ENCODE peak calls at places on chromosomes 11 and 22, in eight cellular contexts. K, A, F, L, W, Z, E and H are unnamed samples.

GRCh38 chr11:65180877-65181568 is 705 bp upstream of the CAPN1 start:
- DNase-seq in F (peak; percentile 59), Z (peak; percentile 70), K (peak; percentile 91), E (peak; percentile 63), W (peak; percentile 76), A (peak; percentile 64), L (peak; percentile 29), H (peak; percentile 72)

GRCh38 chr22:19376971-19377370 is 54.6 kb downstream of the HIRA start:
- DNase-seq in K (no peak), A (no peak), F (no peak), L (no peak), Z (no peak), W (no peak), E (no peak), H (no peak)

GRCh38 chr11:61103851-61104423 is 1.6 kb downstream of the CD5 start:
- DNase-seq in E (no peak), W (no peak), A (no peak), Z (no peak), F (no peak), L (no peak), K (peak; percentile 48), H (no peak)

GRCh38 chr22:49724030-49724892 is 103.4 kb downstream of the BRD1 start:
- DNase-seq in W (no peak), K (no peak), E (no peak), Z (no peak), F (no peak), L (no peak), A (peak; percentile 30), H (no peak)

GRCh38 chr11:119195680-119196079 is 10.4 kb downstream of the NHERF4 start:
- DNase-seq in F (no peak), E (peak; percentile 75), Z (peak; percentile 80), L (peak; percentile 70), W (peak; percentile 75), A (no peak), K (peak; percentile 74), H (peak; percentile 47)

GRCh38 chr22:23262474-23263332 is 82.4 kb downstream of the BCR start:
- DNase-seq in E (no peak), F (no peak), Z (no peak), L (no peak), K (no peak), W (no peak), A (no peak), H (peak; percentile 60)

GRCh38 chr22:29270475-29271271 is 2.6 kb downstream of the EWSR1 start:
- DNase-seq in W (peak; percentile 55), L (no peak), F (no peak), A (peak; percentile 48), K (no peak), Z (peak; percentile 73), E (no peak), H (no peak)

GRCh38 chr22:49997932-49998717 is 14.4 kb downstream of the IL17REL start:
- DNase-seq in Z (no peak), E (no peak), K (no peak), L (no peak), A (no peak), W (no peak), F (no peak), H (no peak)

GRCh38 chr11:20477418-20478090 is 90.0 kb downstream of the PRMT3 start:
- DNase-seq in K (no peak), Z (no peak), L (no peak), A (no peak), W (no peak), E (no peak), F (no peak), H (no peak)

GRCh38 chr22:25878933-25879332 is 136.9 kb downstream of the MYO18B start:
- DNase-seq in L (no peak), A (no peak), K (no peak), F (no peak), W (no peak), E (no peak), Z (no peak), H (no peak)

GRCh38 chr22:32233091-32233490 is 22.1 kb downstream of the SLC5A4 start:
- DNase-seq in W (no peak), A (no peak), Z (no peak), E (no peak), K (no peak), L (no peak), F (no peak), H (no peak)
- H3K27ac ChIP-seq in W (no peak overlapping the region), A (no peak overlapping the region), Z (no peak overlapping the region), E (no peak overlapping the region), K (no peak overlapping the region), L (no peak overlapping the region), F (no peak overlapping the region), H (no peak overlapping the region)

GRCh38 chr11:120197977-120198376 is 12.9 kb upstream of the OAF start:
- DNase-seq in F (no peak), Z (no peak), L (no peak), E (no peak), K (no peak), A (no peak), W (no peak), H (no peak)
- H3K27ac ChIP-seq in F (no peak overlapping the region), Z (no peak overlapping the region), L (no peak overlapping the region), E (no peak overlapping the region), K (no peak overlapping the region), A (no peak overlapping the region), W (no peak overlapping the region), H (no peak overlapping the region)

GRCh38 chr11:9874466-9874865 is 210.6 kb downstream of the SWAP70 start:
- DNase-seq in W (no peak), F (no peak), L (no peak), A (no peak), Z (no peak), K (no peak), E (no peak), H (no peak)

GRCh38 chr11:9862981-9863380 is 199.1 kb downstream of the SWAP70 start:
- DNase-seq in W (no peak), K (no peak), L (no peak), E (no peak), F (no peak), Z (no peak), A (peak; percentile 6), H (no peak)

DNA sequence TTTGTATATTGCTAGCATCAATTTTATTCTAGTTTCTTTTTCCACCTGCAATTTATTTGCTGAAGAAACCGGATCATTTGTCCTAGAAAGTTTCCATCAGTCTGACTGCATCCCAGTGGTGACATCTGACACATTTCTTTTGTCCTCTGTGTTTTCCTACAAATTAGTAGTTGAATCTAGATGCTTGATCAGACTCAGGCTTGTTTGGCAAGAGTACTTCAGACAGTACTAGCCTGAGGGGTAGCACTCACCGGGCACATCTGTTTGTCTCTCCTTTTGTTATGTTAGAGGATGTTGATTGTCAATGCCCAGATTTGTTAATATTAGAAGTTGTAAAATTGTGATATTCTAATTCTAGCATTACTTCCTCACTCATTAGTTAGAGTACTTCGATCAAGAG is 204.8 kb downstream of the SWAP70 start:
- DNase-seq in F (no peak), Z (no peak), L (no peak), A (no peak), E (no peak), W (no peak), K (no peak), H (no peak)
- H3K27ac ChIP-seq in F (no peak overlapping the region), Z (no peak overlapping the region), L (no peak overlapping the region), A (no peak overlapping the region), E (no peak overlapping the region), W (no peak overlapping the region), K (no peak overlapping the region), H (no peak overlapping the region)

DNA sequence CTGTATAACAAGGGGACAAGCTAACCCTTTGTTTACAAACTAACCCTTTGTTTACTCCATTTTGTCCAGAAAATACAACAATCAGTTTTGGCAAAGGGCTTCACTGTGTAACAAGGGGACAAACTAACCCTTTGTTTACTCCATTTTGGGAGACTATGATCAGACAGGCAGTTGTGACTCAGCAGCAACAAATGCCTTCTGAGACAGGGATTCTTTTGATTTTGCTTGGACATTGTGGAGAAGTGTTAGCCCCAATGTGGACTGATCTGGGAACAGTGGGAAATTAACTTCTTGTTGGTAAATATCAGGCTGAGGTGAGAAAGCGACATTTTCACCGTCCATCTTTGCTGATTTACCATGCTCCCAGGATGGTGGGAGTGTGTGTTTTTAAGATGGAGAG is 983 bp downstream of the EHF start:
- DNase-seq in W (no peak), L (no peak), E (no peak), A (no peak), F (no peak), K (no peak), Z (no peak), H (no peak)
- H3K27ac ChIP-seq in W (no peak overlapping the region), L (no peak overlapping the region), E (peak overlapping the region; percentile 93), A (no peak overlapping the region), F (no peak overlapping the region), K (no peak overlapping the region), Z (peak overlapping the region; percentile 88), H (no peak overlapping the region)

DNA sequence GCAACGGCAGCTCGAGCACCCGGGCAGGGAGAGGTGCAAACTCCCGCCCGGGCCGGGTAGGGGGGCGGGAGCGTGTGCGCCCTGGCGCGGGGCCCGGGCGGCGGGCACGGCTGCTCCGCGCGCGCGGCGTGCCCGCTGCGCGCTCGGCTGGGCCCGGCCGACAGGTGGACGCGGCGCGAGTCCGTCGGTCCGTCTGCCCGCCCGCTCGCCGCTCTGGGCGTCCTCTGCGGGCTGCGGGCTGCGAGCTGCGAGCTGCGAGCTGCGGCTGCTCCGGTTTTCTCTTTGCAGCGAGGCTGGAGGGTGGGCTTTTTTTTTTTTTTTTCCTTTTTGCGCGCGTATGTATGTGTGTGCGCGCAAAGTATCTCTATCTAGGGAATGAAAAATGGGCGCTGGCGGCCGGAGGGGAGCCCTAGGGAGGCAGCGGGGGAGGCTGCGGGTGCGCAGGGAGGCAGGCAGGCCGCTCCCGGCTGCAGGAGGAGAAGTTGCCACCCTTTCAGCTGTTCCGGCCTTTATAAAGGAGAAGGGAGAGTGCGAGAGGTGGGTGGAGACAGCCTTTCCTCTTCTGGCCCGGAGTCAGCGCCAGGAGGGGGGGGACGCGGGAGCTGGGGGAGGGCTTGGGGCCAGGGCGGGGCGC is at the start of gene PDGFB:
- DNase-seq in K (no peak), W (peak; percentile 35), F (peak; percentile 75), L (no peak), E (peak; percentile 61), Z (no peak), A (peak; percentile 46), H (peak; percentile 59)
- H3K27ac ChIP-seq in K (no peak within 1 kb of the TSS), W (no peak within 1 kb of the TSS), F (peak within 1 kb of the TSS; percentile 87), L (peak within 1 kb of the TSS; percentile 94), E (peak within 1 kb of the TSS; percentile 82), Z (peak within 1 kb of the TSS; percentile 56), A (no peak within 1 kb of the TSS), H (peak within 1 kb of the TSS; percentile 79)